ENCODE peak calls at places on chromosomes 1 and 21, in seven cellular contexts. One of them, this sample, is unnamed. For H3K9me3, the result is how much of the 10 kb centered on the place peaks cover.

GRCh38 chr1:15345711-15346355 is 63.9 kb upstream of the EFHD2 start:
- DNase-seq in breast epithelium: peak
- DNase-seq in pancreas: no peak
- DNase-seq in upper lobe of right lung: peak
- DNase-seq in naive thymus-derived CD4-positive, alpha-beta T cell: no peak
- DNase-seq in stomach: peak
- DNase-seq in CD8-positive, alpha-beta T cell: peak
- DNase-seq in this sample: peak

GRCh38 chr1:170518965-170519364 is 13.0 kb upstream of the GORAB start:
- DNase-seq in breast epithelium: no peak
- DNase-seq in naive thymus-derived CD4-positive, alpha-beta T cell: no peak
- DNase-seq in pancreas: no peak
- DNase-seq in upper lobe of right lung: no peak
- DNase-seq in CD8-positive, alpha-beta T cell: no peak
- DNase-seq in stomach: no peak
- DNase-seq in this sample: no peak

GRCh38 chr21:15669247-15669646 is 60.5 kb upstream of the USP25 start:
- DNase-seq in upper lobe of right lung: no peak
- DNase-seq in CD8-positive, alpha-beta T cell: no peak
- DNase-seq in pancreas: no peak
- DNase-seq in breast epithelium: no peak
- DNase-seq in naive thymus-derived CD4-positive, alpha-beta T cell: no peak
- DNase-seq in stomach: no peak
- DNase-seq in this sample: no peak

GRCh38 chr1:30641557-30642353 is 81.6 kb downstream of the MATN1 start:
- DNase-seq in upper lobe of right lung: peak
- DNase-seq in pancreas: no peak
- DNase-seq in breast epithelium: no peak
- DNase-seq in CD8-positive, alpha-beta T cell: no peak
- DNase-seq in stomach: no peak
- DNase-seq in naive thymus-derived CD4-positive, alpha-beta T cell: no peak
- DNase-seq in this sample: no peak

GRCh38 chr1:177669161-177669560 is 300.7 kb downstream of the SEC16B start:
- DNase-seq in breast epithelium: no peak
- DNase-seq in CD8-positive, alpha-beta T cell: no peak
- DNase-seq in naive thymus-derived CD4-positive, alpha-beta T cell: no peak
- DNase-seq in pancreas: no peak
- DNase-seq in stomach: no peak
- DNase-seq in upper lobe of right lung: no peak
- DNase-seq in this sample: no peak

GRCh38 chr1:160091666-160092223 is 6.7 kb downstream of the IGSF8 start:
- DNase-seq in upper lobe of right lung: peak
- DNase-seq in stomach: no peak
- DNase-seq in naive thymus-derived CD4-positive, alpha-beta T cell: no peak
- DNase-seq in pancreas: no peak
- DNase-seq in CD8-positive, alpha-beta T cell: no peak
- DNase-seq in breast epithelium: no peak
- DNase-seq in this sample: no peak

GRCh38 chr1:231190456-231190855 is 28.6 kb downstream of the TRIM67 start:
- DNase-seq in CD8-positive, alpha-beta T cell: no peak
- DNase-seq in upper lobe of right lung: no peak
- DNase-seq in pancreas: no peak
- DNase-seq in stomach: no peak
- DNase-seq in naive thymus-derived CD4-positive, alpha-beta T cell: no peak
- DNase-seq in breast epithelium: no peak
- DNase-seq in this sample: no peak

GRCh38 chr1:29823536-29823935 is 587.2 kb downstream of the PTPRU start:
- DNase-seq in pancreas: no peak
- DNase-seq in upper lobe of right lung: no peak
- DNase-seq in breast epithelium: no peak
- DNase-seq in naive thymus-derived CD4-positive, alpha-beta T cell: no peak
- DNase-seq in stomach: peak
- DNase-seq in CD8-positive, alpha-beta T cell: no peak
- DNase-seq in this sample: no peak

GRCh38 chr21:45297329-45297728 is 9.6 kb upstream of the POFUT2 start:
- DNase-seq in breast epithelium: no peak
- DNase-seq in pancreas: peak
- DNase-seq in CD8-positive, alpha-beta T cell: no peak
- DNase-seq in stomach: no peak
- DNase-seq in upper lobe of right lung: no peak
- DNase-seq in naive thymus-derived CD4-positive, alpha-beta T cell: no peak
- DNase-seq in this sample: no peak

GRCh38 chr1:27601321-27601770 is 2.6 kb downstream of the AHDC1 start:
- DNase-seq in upper lobe of right lung: no peak
- DNase-seq in breast epithelium: no peak
- DNase-seq in stomach: no peak
- DNase-seq in naive thymus-derived CD4-positive, alpha-beta T cell: no peak
- DNase-seq in CD8-positive, alpha-beta T cell: no peak
- DNase-seq in pancreas: no peak
- DNase-seq in this sample: no peak

GRCh38 chr1:236141447-236142357 is 637 bp upstream of the GPR137B start:
- DNase-seq in naive thymus-derived CD4-positive, alpha-beta T cell: no peak
- DNase-seq in pancreas: peak
- DNase-seq in CD8-positive, alpha-beta T cell: peak
- DNase-seq in stomach: peak
- DNase-seq in upper lobe of right lung: no peak
- DNase-seq in breast epithelium: no peak
- DNase-seq in this sample: no peak

GRCh38 chr1:224170748-224171478 is 12.1 kb upstream of the DEGS1 start:
- DNase-seq in upper lobe of right lung: peak
- DNase-seq in breast epithelium: no peak
- DNase-seq in pancreas: no peak
- DNase-seq in naive thymus-derived CD4-positive, alpha-beta T cell: peak
- DNase-seq in CD8-positive, alpha-beta T cell: no peak
- DNase-seq in stomach: peak
- DNase-seq in this sample: peak

GRCh38 chr21:24634749-24635148 is 972.5 kb downstream of the MRPL39 start:
- DNase-seq in upper lobe of right lung: no peak
- DNase-seq in pancreas: no peak
- DNase-seq in naive thymus-derived CD4-positive, alpha-beta T cell: no peak
- DNase-seq in breast epithelium: no peak
- DNase-seq in stomach: no peak
- DNase-seq in CD8-positive, alpha-beta T cell: no peak
- DNase-seq in this sample: no peak

GRCh38 chr1:118075116-118075515 is 109.9 kb downstream of the SPAG17 start:
- DNase-seq in pancreas: no peak
- DNase-seq in naive thymus-derived CD4-positive, alpha-beta T cell: no peak
- DNase-seq in upper lobe of right lung: no peak
- DNase-seq in breast epithelium: no peak
- DNase-seq in stomach: no peak
- DNase-seq in CD8-positive, alpha-beta T cell: no peak
- DNase-seq in this sample: no peak

DNA sequence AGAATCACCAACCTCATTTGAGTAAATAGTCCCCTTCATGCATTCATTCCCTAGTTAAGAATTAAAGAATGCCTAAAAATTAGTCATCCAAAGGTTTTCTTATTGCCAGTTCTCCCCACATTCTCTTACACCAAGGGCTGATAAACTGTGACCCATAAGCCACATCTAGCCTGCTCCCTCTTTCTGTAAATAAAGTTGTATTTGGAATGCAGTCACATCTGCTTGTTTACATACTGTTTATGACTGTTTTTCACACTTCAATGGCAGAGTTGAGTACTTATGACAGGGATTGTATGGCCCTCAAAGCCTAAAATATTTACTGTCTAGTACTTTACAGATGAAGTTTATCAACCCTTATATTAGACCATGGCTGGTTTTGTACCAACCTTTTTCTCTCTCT is 16.1 kb upstream of the DYRK1A start:
- DNase-seq in stomach: no peak
- DNase-seq in CD8-positive, alpha-beta T cell: no peak
- DNase-seq in pancreas: no peak
- DNase-seq in upper lobe of right lung: no peak
- DNase-seq in breast epithelium: no peak
- DNase-seq in naive thymus-derived CD4-positive, alpha-beta T cell: no peak
- DNase-seq in this sample: no peak
- H3K9me3 ChIP-seq in stomach: under half
- H3K9me3 ChIP-seq in CD8-positive, alpha-beta T cell: under half
- H3K9me3 ChIP-seq in pancreas: under half
- H3K9me3 ChIP-seq in upper lobe of right lung: under half
- H3K9me3 ChIP-seq in breast epithelium: under half
- H3K9me3 ChIP-seq in naive thymus-derived CD4-positive, alpha-beta T cell: under half
- H3K9me3 ChIP-seq in this sample: under half

GRCh38 chr1:33320619-33321165 is at the start of gene A3GALT2:
- DNase-seq in stomach: no peak
- DNase-seq in upper lobe of right lung: peak
- DNase-seq in pancreas: no peak
- DNase-seq in CD8-positive, alpha-beta T cell: no peak
- DNase-seq in naive thymus-derived CD4-positive, alpha-beta T cell: no peak
- DNase-seq in breast epithelium: no peak
- DNase-seq in this sample: no peak

GRCh38 chr1:33321178-33321577 is 280 bp upstream of the A3GALT2 start:
- DNase-seq in breast epithelium: no peak
- DNase-seq in upper lobe of right lung: peak
- DNase-seq in stomach: no peak
- DNase-seq in CD8-positive, alpha-beta T cell: no peak
- DNase-seq in pancreas: no peak
- DNase-seq in naive thymus-derived CD4-positive, alpha-beta T cell: no peak
- DNase-seq in this sample: no peak

GRCh38 chr1:33319949-33320618 is 814 bp downstream of the A3GALT2 start:
- DNase-seq in upper lobe of right lung: peak
- DNase-seq in CD8-positive, alpha-beta T cell: no peak
- DNase-seq in pancreas: no peak
- DNase-seq in breast epithelium: no peak
- DNase-seq in stomach: no peak
- DNase-seq in naive thymus-derived CD4-positive, alpha-beta T cell: no peak
- DNase-seq in this sample: no peak

GRCh38 chr1:33317946-33318345 is 3.0 kb downstream of the A3GALT2 start:
- DNase-seq in stomach: no peak
- DNase-seq in pancreas: no peak
- DNase-seq in upper lobe of right lung: no peak
- DNase-seq in breast epithelium: no peak
- DNase-seq in CD8-positive, alpha-beta T cell: no peak
- DNase-seq in naive thymus-derived CD4-positive, alpha-beta T cell: no peak
- DNase-seq in this sample: no peak

GRCh38 chr1:33319186-33319948 is 1.5 kb downstream of the A3GALT2 start:
- DNase-seq in stomach: no peak
- DNase-seq in CD8-positive, alpha-beta T cell: no peak
- DNase-seq in pancreas: no peak
- DNase-seq in naive thymus-derived CD4-positive, alpha-beta T cell: no peak
- DNase-seq in breast epithelium: no peak
- DNase-seq in upper lobe of right lung: peak
- DNase-seq in this sample: no peak
- H3K9me3 ChIP-seq in stomach: under half
- H3K9me3 ChIP-seq in CD8-positive, alpha-beta T cell: under half
- H3K9me3 ChIP-seq in pancreas: under half
- H3K9me3 ChIP-seq in naive thymus-derived CD4-positive, alpha-beta T cell: under half
- H3K9me3 ChIP-seq in breast epithelium: under half
- H3K9me3 ChIP-seq in upper lobe of right lung: under half
- H3K9me3 ChIP-seq in this sample: under half

DNA sequence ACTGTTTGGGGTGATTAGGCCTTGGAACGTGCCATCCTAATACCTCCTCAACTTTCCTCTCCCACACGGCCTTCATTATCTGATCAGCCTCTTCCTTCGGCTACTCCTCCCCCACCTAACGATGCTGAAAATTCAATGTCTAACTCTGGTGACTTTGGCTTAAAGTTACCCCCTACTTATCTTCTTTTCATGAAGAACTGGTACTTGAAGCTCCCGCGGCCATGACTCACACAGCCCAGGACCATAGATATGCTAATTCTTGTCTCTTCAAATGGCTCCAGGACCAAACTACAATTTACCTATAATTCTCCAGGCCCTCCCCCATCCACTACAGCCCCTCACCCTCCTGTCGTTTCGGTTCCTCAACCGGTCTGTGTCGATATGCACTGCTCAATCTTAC is 15.7 kb upstream of the AZIN2 start:
- DNase-seq in upper lobe of right lung: no peak
- DNase-seq in breast epithelium: no peak
- DNase-seq in naive thymus-derived CD4-positive, alpha-beta T cell: no peak
- DNase-seq in pancreas: no peak
- DNase-seq in stomach: no peak
- DNase-seq in CD8-positive, alpha-beta T cell: no peak
- DNase-seq in this sample: no peak
- H3K9me3 ChIP-seq in upper lobe of right lung: under half
- H3K9me3 ChIP-seq in breast epithelium: under half
- H3K9me3 ChIP-seq in naive thymus-derived CD4-positive, alpha-beta T cell: under half
- H3K9me3 ChIP-seq in pancreas: under half
- H3K9me3 ChIP-seq in stomach: under half
- H3K9me3 ChIP-seq in CD8-positive, alpha-beta T cell: under half
- H3K9me3 ChIP-seq in this sample: under half

GRCh38 chr1:247147781-247148180 is 24.0 kb downstream of the ZNF124 start:
- DNase-seq in naive thymus-derived CD4-positive, alpha-beta T cell: no peak
- DNase-seq in breast epithelium: no peak
- DNase-seq in pancreas: no peak
- DNase-seq in stomach: no peak
- DNase-seq in CD8-positive, alpha-beta T cell: no peak
- DNase-seq in upper lobe of right lung: no peak
- DNase-seq in this sample: no peak
- H3K9me3 ChIP-seq in naive thymus-derived CD4-positive, alpha-beta T cell: half or more
- H3K9me3 ChIP-seq in breast epithelium: half or more
- H3K9me3 ChIP-seq in pancreas: under half
- H3K9me3 ChIP-seq in stomach: under half
- H3K9me3 ChIP-seq in CD8-positive, alpha-beta T cell: under half
- H3K9me3 ChIP-seq in upper lobe of right lung: half or more
- H3K9me3 ChIP-seq in this sample: under half

GRCh38 chr1:165876121-165876520 is 48.7 kb downstream of the UCK2 start:
- DNase-seq in stomach: no peak
- DNase-seq in naive thymus-derived CD4-positive, alpha-beta T cell: no peak
- DNase-seq in upper lobe of right lung: no peak
- DNase-seq in breast epithelium: no peak
- DNase-seq in pancreas: no peak
- DNase-seq in CD8-positive, alpha-beta T cell: no peak
- DNase-seq in this sample: no peak

GRCh38 chr1:165873481-165873880 is 46.1 kb downstream of the UCK2 start:
- DNase-seq in breast epithelium: no peak
- DNase-seq in stomach: no peak
- DNase-seq in CD8-positive, alpha-beta T cell: no peak
- DNase-seq in pancreas: no peak
- DNase-seq in naive thymus-derived CD4-positive, alpha-beta T cell: no peak
- DNase-seq in upper lobe of right lung: no peak
- DNase-seq in this sample: no peak

GRCh38 chr1:165875604-165876003 is 48.2 kb downstream of the UCK2 start:
- DNase-seq in stomach: no peak
- DNase-seq in breast epithelium: no peak
- DNase-seq in naive thymus-derived CD4-positive, alpha-beta T cell: no peak
- DNase-seq in pancreas: no peak
- DNase-seq in CD8-positive, alpha-beta T cell: no peak
- DNase-seq in upper lobe of right lung: no peak
- DNase-seq in this sample: no peak

GRCh38 chr1:165875171-165875570 is 47.8 kb downstream of the UCK2 start:
- DNase-seq in upper lobe of right lung: no peak
- DNase-seq in breast epithelium: no peak
- DNase-seq in stomach: peak
- DNase-seq in naive thymus-derived CD4-positive, alpha-beta T cell: no peak
- DNase-seq in CD8-positive, alpha-beta T cell: no peak
- DNase-seq in pancreas: no peak
- DNase-seq in this sample: no peak

DNA sequence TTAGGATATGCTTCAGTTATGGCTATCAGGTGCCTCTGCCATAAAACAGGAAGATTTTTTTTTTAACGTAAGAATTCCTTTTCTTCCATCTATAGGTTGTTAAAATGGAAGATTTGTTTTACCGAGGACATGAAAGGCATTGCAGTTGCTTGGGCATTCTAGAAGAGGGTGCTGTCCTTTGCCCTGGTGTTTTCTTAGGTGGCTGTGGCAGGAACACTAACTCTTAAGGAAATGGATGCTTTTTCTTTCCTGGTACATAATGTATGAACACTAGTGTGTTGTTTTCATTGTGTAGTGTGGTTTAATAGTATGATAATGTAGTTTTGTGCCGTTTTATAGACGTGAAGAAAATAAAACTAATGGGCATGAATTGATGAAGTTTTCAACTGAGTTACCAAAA is 47.2 kb downstream of the UCK2 start:
- DNase-seq in CD8-positive, alpha-beta T cell: no peak
- DNase-seq in stomach: no peak
- DNase-seq in upper lobe of right lung: no peak
- DNase-seq in naive thymus-derived CD4-positive, alpha-beta T cell: no peak
- DNase-seq in breast epithelium: no peak
- DNase-seq in pancreas: no peak
- DNase-seq in this sample: no peak
- H3K9me3 ChIP-seq in CD8-positive, alpha-beta T cell: under half
- H3K9me3 ChIP-seq in stomach: under half
- H3K9me3 ChIP-seq in upper lobe of right lung: under half
- H3K9me3 ChIP-seq in naive thymus-derived CD4-positive, alpha-beta T cell: under half
- H3K9me3 ChIP-seq in breast epithelium: under half
- H3K9me3 ChIP-seq in pancreas: under half
- H3K9me3 ChIP-seq in this sample: under half